ENCODE peak calls at places on chromosomes 11 and 22, in seven cellular contexts. One of them, this sample, is unnamed.

GRCh38 chr11:119206512-119207299 is 567 bp downstream of the CBL start:
- DNase-seq in AG04450: no peak
- DNase-seq in activated B cell treated with CpG ODN at 0.5 μM for 24 hours: no peak
- DNase-seq in sigmoid colon: peak; percentile 77
- DNase-seq in HFF-Myc: no peak
- DNase-seq in keratinocyte: no peak
- DNase-seq in MCF 10A: peak; percentile 25
- DNase-seq in this sample: peak; percentile 93

GRCh38 chr11:64356498-64357411 is 2.2 kb upstream of the RPS6KA4 start:
- DNase-seq in AG04450: no peak
- DNase-seq in activated B cell treated with CpG ODN at 0.5 μM for 24 hours: no peak
- DNase-seq in sigmoid colon: no peak
- DNase-seq in HFF-Myc: no peak
- DNase-seq in keratinocyte: no peak
- DNase-seq in MCF 10A: peak; percentile 52
- DNase-seq in this sample: peak; percentile 95

GRCh38 chr11:35491231-35491871 is 34.1 kb downstream of the PAMR1 start:
- DNase-seq in AG04450: peak; percentile 83
- DNase-seq in activated B cell treated with CpG ODN at 0.5 μM for 24 hours: no peak
- DNase-seq in sigmoid colon: no peak
- DNase-seq in HFF-Myc: peak; percentile 50
- DNase-seq in keratinocyte: no peak
- DNase-seq in MCF 10A: no peak
- DNase-seq in this sample: peak; percentile 82

GRCh38 chr11:92376146-92376599 is 151.6 kb downstream of the FAT3 start:
- DNase-seq in AG04450: peak; percentile 38
- DNase-seq in activated B cell treated with CpG ODN at 0.5 μM for 24 hours: no peak
- DNase-seq in sigmoid colon: no peak
- DNase-seq in HFF-Myc: no peak
- DNase-seq in keratinocyte: no peak
- DNase-seq in MCF 10A: no peak
- DNase-seq in this sample: peak; percentile 38

GRCh38 chr11:122038543-122038942 is 77.5 kb downstream of the BLID start:
- DNase-seq in AG04450: peak; percentile 72
- DNase-seq in activated B cell treated with CpG ODN at 0.5 μM for 24 hours: no peak
- DNase-seq in sigmoid colon: no peak
- DNase-seq in HFF-Myc: peak; percentile 72
- DNase-seq in keratinocyte: no peak
- DNase-seq in MCF 10A: no peak
- DNase-seq in this sample: peak; percentile 58

GRCh38 chr11:84691830-84692229 is 935.3 kb downstream of the DLG2 start:
- DNase-seq in AG04450: no peak
- DNase-seq in activated B cell treated with CpG ODN at 0.5 μM for 24 hours: no peak
- DNase-seq in sigmoid colon: no peak
- DNase-seq in HFF-Myc: no peak
- DNase-seq in keratinocyte: no peak
- DNase-seq in MCF 10A: no peak
- DNase-seq in this sample: no peak

GRCh38 chr22:46250783-46251125 is 661 bp upstream of the CDPF1 start:
- DNase-seq in AG04450: no peak
- DNase-seq in activated B cell treated with CpG ODN at 0.5 μM for 24 hours: no peak
- DNase-seq in sigmoid colon: no peak
- DNase-seq in HFF-Myc: no peak
- DNase-seq in keratinocyte: no peak
- DNase-seq in MCF 10A: no peak
- DNase-seq in this sample: no peak

GRCh38 chr22:38240734-38241252 is 32.0 kb downstream of the TMEM184B start:
- DNase-seq in AG04450: peak; percentile 56
- DNase-seq in activated B cell treated with CpG ODN at 0.5 μM for 24 hours: no peak
- DNase-seq in sigmoid colon: no peak
- DNase-seq in HFF-Myc: peak; percentile 46
- DNase-seq in keratinocyte: no peak
- DNase-seq in MCF 10A: peak; percentile 85
- DNase-seq in this sample: peak; percentile 96

GRCh38 chr22:39254789-39255298 is 10.1 kb upstream of the PDGFB start:
- DNase-seq in AG04450: no peak
- DNase-seq in activated B cell treated with CpG ODN at 0.5 μM for 24 hours: no peak
- DNase-seq in sigmoid colon: no peak
- DNase-seq in HFF-Myc: no peak
- DNase-seq in keratinocyte: no peak
- DNase-seq in MCF 10A: peak; percentile 44
- DNase-seq in this sample: peak; percentile 97

GRCh38 chr22:41367039-41367679 is 14.6 kb upstream of the TEF start:
- DNase-seq in AG04450: peak; percentile 93
- DNase-seq in activated B cell treated with CpG ODN at 0.5 μM for 24 hours: no peak
- DNase-seq in sigmoid colon: peak; percentile 99
- DNase-seq in HFF-Myc: peak; percentile 85
- DNase-seq in keratinocyte: peak; percentile 88
- DNase-seq in MCF 10A: peak; percentile 93
- DNase-seq in this sample: peak; percentile 100

GRCh38 chr11:86708671-86709070 is 36.3 kb upstream of the ME3 start:
- DNase-seq in AG04450: no peak
- DNase-seq in activated B cell treated with CpG ODN at 0.5 μM for 24 hours: no peak
- DNase-seq in sigmoid colon: no peak
- DNase-seq in HFF-Myc: no peak
- DNase-seq in keratinocyte: no peak
- DNase-seq in MCF 10A: no peak
- DNase-seq in this sample: no peak

GRCh38 chr11:64455436-64456261 is 96.7 kb downstream of the RPS6KA4 start:
- DNase-seq in AG04450: no peak
- DNase-seq in activated B cell treated with CpG ODN at 0.5 μM for 24 hours: no peak
- DNase-seq in sigmoid colon: peak; percentile 28
- DNase-seq in HFF-Myc: no peak
- DNase-seq in keratinocyte: no peak
- DNase-seq in MCF 10A: no peak
- DNase-seq in this sample: no peak

GRCh38 chr22:45534339-45535192 is 31.9 kb downstream of the FBLN1 start:
- DNase-seq in AG04450: peak; percentile 78
- DNase-seq in activated B cell treated with CpG ODN at 0.5 μM for 24 hours: no peak
- DNase-seq in sigmoid colon: peak; percentile 82
- DNase-seq in HFF-Myc: no peak
- DNase-seq in keratinocyte: no peak
- DNase-seq in MCF 10A: peak; percentile 8
- DNase-seq in this sample: peak; percentile 45

GRCh38 chr22:31400023-31400397 is 606 bp downstream of the DRG1 start:
- DNase-seq in AG04450: no peak
- DNase-seq in activated B cell treated with CpG ODN at 0.5 μM for 24 hours: no peak
- DNase-seq in sigmoid colon: no peak
- DNase-seq in HFF-Myc: no peak
- DNase-seq in keratinocyte: no peak
- DNase-seq in MCF 10A: peak; percentile 27
- DNase-seq in this sample: peak; percentile 74

GRCh38 chr11:134597452-134597851 is 185.4 kb upstream of the B3GAT1 start:
- DNase-seq in AG04450: no peak
- DNase-seq in activated B cell treated with CpG ODN at 0.5 μM for 24 hours: no peak
- DNase-seq in sigmoid colon: no peak
- DNase-seq in HFF-Myc: no peak
- DNase-seq in keratinocyte: no peak
- DNase-seq in MCF 10A: no peak
- DNase-seq in this sample: no peak

GRCh38 chr11:73317373-73317772 is 9.3 kb downstream of the ARHGEF17 start:
- DNase-seq in AG04450: no peak
- DNase-seq in activated B cell treated with CpG ODN at 0.5 μM for 24 hours: no peak
- DNase-seq in sigmoid colon: peak; percentile 93
- DNase-seq in HFF-Myc: no peak
- DNase-seq in keratinocyte: no peak
- DNase-seq in MCF 10A: no peak
- DNase-seq in this sample: peak; percentile 80

GRCh38 chr11:123469586-123469985 is 39.5 kb downstream of the GRAMD1B start:
- DNase-seq in AG04450: no peak
- DNase-seq in activated B cell treated with CpG ODN at 0.5 μM for 24 hours: no peak
- DNase-seq in sigmoid colon: no peak
- DNase-seq in HFF-Myc: no peak
- DNase-seq in keratinocyte: no peak
- DNase-seq in MCF 10A: no peak
- DNase-seq in this sample: no peak

GRCh38 chr11:31812392-31813241 is 1.5 kb upstream of the PAX6 start:
- DNase-seq in AG04450: no peak
- DNase-seq in activated B cell treated with CpG ODN at 0.5 μM for 24 hours: no peak
- DNase-seq in sigmoid colon: no peak
- DNase-seq in HFF-Myc: no peak
- DNase-seq in keratinocyte: no peak
- DNase-seq in MCF 10A: no peak
- DNase-seq in this sample: peak; percentile 85

GRCh38 chr11:106399075-106399500 is 321.6 kb downstream of the AASDHPPT start:
- DNase-seq in AG04450: peak; percentile 98
- DNase-seq in activated B cell treated with CpG ODN at 0.5 μM for 24 hours: no peak
- DNase-seq in sigmoid colon: no peak
- DNase-seq in HFF-Myc: peak; percentile 99
- DNase-seq in keratinocyte: peak; percentile 81
- DNase-seq in MCF 10A: peak; percentile 92
- DNase-seq in this sample: peak; percentile 85

GRCh38 chr22:46774456-46775363 is 12.3 kb downstream of the TBC1D22A start:
- DNase-seq in AG04450: no peak
- DNase-seq in activated B cell treated with CpG ODN at 0.5 μM for 24 hours: peak; percentile 66
- DNase-seq in sigmoid colon: no peak
- DNase-seq in HFF-Myc: no peak
- DNase-seq in keratinocyte: no peak
- DNase-seq in MCF 10A: no peak
- DNase-seq in this sample: peak; percentile 64

GRCh38 chr11:132941024-132941646 is 591.2 kb downstream of the OPCML start:
- DNase-seq in AG04450: peak; percentile 15
- DNase-seq in activated B cell treated with CpG ODN at 0.5 μM for 24 hours: no peak
- DNase-seq in sigmoid colon: no peak
- DNase-seq in HFF-Myc: peak; percentile 2
- DNase-seq in keratinocyte: no peak
- DNase-seq in MCF 10A: peak; percentile 20
- DNase-seq in this sample: no peak

GRCh38 chr11:124482362-124483147 is 37.1 kb upstream of the OR8B8 start:
- DNase-seq in AG04450: no peak
- DNase-seq in activated B cell treated with CpG ODN at 0.5 μM for 24 hours: no peak
- DNase-seq in sigmoid colon: no peak
- DNase-seq in HFF-Myc: no peak
- DNase-seq in keratinocyte: peak; percentile 13
- DNase-seq in MCF 10A: peak; percentile 51
- DNase-seq in this sample: no peak

GRCh38 chr11:76201056-76201455 is 5.2 kb downstream of the WNT11 start:
- DNase-seq in AG04450: no peak
- DNase-seq in activated B cell treated with CpG ODN at 0.5 μM for 24 hours: no peak
- DNase-seq in sigmoid colon: no peak
- DNase-seq in HFF-Myc: no peak
- DNase-seq in keratinocyte: no peak
- DNase-seq in MCF 10A: no peak
- DNase-seq in this sample: peak; percentile 41

DNA sequence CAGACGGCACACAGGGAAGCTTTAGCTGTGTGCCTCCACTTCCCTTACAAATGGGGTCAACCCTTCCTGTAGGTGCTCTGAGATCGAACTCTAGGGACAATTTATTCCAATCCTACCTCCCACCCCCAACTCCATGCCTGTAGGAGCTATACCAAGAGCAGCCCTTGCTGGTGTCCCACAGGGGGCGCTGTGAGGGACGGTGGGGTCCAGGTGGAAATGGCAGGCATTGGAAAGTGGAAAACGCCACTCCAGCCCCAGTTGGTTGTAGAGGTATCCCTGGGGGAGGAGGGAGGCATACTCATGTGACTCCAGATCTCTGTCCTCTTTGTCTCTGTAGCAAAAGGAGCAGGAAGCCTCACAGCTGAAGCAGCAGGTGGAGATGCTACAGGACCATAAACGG is 161.3 kb downstream of the MYO18B start:
- DNase-seq in AG04450: no peak
- DNase-seq in activated B cell treated with CpG ODN at 0.5 μM for 24 hours: no peak
- DNase-seq in sigmoid colon: no peak
- DNase-seq in HFF-Myc: no peak
- DNase-seq in keratinocyte: no peak
- DNase-seq in MCF 10A: no peak
- DNase-seq in this sample: no peak
- TF ChIP-seq CTCF in AG04450: no peak
- TF ChIP-seq CTCF in activated B cell treated with CpG ODN at 0.5 μM for 24 hours: no peak
- TF ChIP-seq CTCF in sigmoid colon: no peak
- TF ChIP-seq CTCF in HFF-Myc: peak; percentile 21
- TF ChIP-seq CTCF in keratinocyte: peak; percentile 34
- TF ChIP-seq CTCF in MCF 10A: peak; percentile 22
- TF ChIP-seq CTCF in this sample: peak; percentile 11

DNA sequence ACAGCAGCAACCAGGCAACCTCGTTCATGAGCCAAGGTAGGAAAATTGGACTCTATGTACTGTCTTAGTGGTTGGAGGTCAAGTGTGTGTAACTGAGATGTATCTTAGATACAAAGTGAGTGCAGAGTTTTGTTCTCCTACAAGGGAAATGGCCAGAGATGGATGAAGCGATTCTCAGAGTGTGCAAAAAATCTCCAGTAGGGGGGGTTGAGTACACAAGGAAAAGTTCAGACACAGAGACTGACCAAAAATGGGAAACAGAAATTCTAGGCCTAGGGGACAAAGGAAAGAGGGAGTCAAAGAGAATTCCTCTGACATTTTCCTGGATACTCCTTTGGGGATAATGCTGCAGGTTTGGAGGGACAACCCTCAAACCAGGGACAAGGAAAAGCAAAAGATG is 38.2 kb upstream of the OR5AK2 start:
- DNase-seq in AG04450: no peak
- DNase-seq in activated B cell treated with CpG ODN at 0.5 μM for 24 hours: no peak
- DNase-seq in sigmoid colon: no peak
- DNase-seq in HFF-Myc: no peak
- DNase-seq in keratinocyte: no peak
- DNase-seq in MCF 10A: no peak
- DNase-seq in this sample: no peak
- TF ChIP-seq CTCF in AG04450: no peak
- TF ChIP-seq CTCF in activated B cell treated with CpG ODN at 0.5 μM for 24 hours: no peak
- TF ChIP-seq CTCF in sigmoid colon: no peak
- TF ChIP-seq CTCF in HFF-Myc: no peak
- TF ChIP-seq CTCF in keratinocyte: no peak
- TF ChIP-seq CTCF in MCF 10A: no peak
- TF ChIP-seq CTCF in this sample: peak; percentile 15

GRCh38 chr11:113587318-113587739 is 112.1 kb upstream of the DRD2 start:
- DNase-seq in AG04450: no peak
- DNase-seq in activated B cell treated with CpG ODN at 0.5 μM for 24 hours: no peak
- DNase-seq in sigmoid colon: no peak
- DNase-seq in HFF-Myc: no peak
- DNase-seq in keratinocyte: no peak
- DNase-seq in MCF 10A: peak; percentile 7
- DNase-seq in this sample: peak; percentile 38
- TF ChIP-seq CTCF in AG04450: no peak
- TF ChIP-seq CTCF in activated B cell treated with CpG ODN at 0.5 μM for 24 hours: no peak
- TF ChIP-seq CTCF in sigmoid colon: no peak
- TF ChIP-seq CTCF in HFF-Myc: no peak
- TF ChIP-seq CTCF in keratinocyte: peak; percentile 32
- TF ChIP-seq CTCF in MCF 10A: no peak
- TF ChIP-seq CTCF in this sample: peak; percentile 16

DNA sequence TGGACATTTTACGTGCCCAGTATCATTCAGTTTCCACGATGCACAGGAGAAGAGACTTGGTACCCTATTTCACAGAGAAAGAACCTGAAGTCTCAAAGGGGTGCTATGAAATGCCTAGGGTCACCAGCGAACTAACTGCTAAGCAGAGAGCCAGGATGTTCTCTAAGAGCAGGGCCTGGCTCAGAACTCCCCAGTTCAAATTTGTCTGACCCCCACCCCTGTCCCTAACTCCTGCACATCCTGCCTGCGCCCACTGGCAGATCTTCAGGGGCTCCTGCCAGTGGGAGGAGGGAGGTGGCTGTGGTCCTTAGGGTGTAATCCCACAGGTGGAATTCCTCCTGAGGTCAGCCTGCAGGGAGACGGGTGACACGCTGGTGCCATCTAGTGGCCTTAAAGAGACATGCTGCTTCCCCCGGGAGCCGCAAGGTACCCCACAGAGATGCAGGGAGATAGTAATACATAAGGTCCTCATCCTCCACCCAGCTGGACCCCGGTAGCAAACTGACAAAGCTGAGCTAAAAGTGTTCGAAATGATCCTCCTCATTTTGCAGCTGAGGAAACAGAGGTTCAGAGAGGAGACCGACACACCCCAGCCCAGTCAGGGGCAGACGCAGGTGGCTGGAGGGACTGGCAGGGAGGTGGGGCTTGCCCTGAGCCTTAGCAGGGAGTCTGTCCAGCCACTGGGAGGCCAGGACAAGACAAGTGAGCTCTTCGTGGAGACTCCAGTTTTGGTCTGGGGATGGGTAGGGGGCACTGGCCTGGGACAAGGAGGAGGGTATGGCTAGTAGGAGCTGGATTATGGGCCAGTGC is 34.1 kb downstream of the MB start:
- DNase-seq in AG04450: no peak
- DNase-seq in activated B cell treated with CpG ODN at 0.5 μM for 24 hours: peak; percentile 47
- DNase-seq in sigmoid colon: peak; percentile 86
- DNase-seq in HFF-Myc: no peak
- DNase-seq in keratinocyte: no peak
- DNase-seq in MCF 10A: peak; percentile 61
- DNase-seq in this sample: peak; percentile 96
- TF ChIP-seq CTCF in AG04450: peak; percentile 94
- TF ChIP-seq CTCF in activated B cell treated with CpG ODN at 0.5 μM for 24 hours: peak; percentile 45
- TF ChIP-seq CTCF in sigmoid colon: peak; percentile 95
- TF ChIP-seq CTCF in HFF-Myc: peak; percentile 87
- TF ChIP-seq CTCF in keratinocyte: peak; percentile 96
- TF ChIP-seq CTCF in MCF 10A: peak; percentile 91
- TF ChIP-seq CTCF in this sample: peak; percentile 93

This sample was measured in osteoblast.